ENCODE peak calls at places on chromosomes 7 and 10, in five cellular contexts. S is AG04449, N is fibroblast of the aortic adventitia, L is colonic mucosa, G is epithelial cell of esophagus. X is an unnamed sample.

GRCh38 chr10:69337312-69338132 is 59.2 kb downstream of the HK1 start:
- DNase-seq in S (no peak), N (peak), L (no peak), G (peak), X (no peak)

GRCh38 chr7:158782638-158783490 is 46.4 kb downstream of the ESYT2 start:
- DNase-seq in S (no peak), N (peak), L (no peak), G (peak), X (no peak)

GRCh38 chr7:99597762-99598501 is at the start of gene TMEM225B:
- DNase-seq in S (no peak), N (no peak), L (no peak), G (no peak), X (no peak)

GRCh38 chr10:125127110-125127509 is 33.3 kb downstream of the CTBP2 start:
- DNase-seq in S (no peak), N (no peak), L (no peak), G (peak), X (no peak)

GRCh38 chr10:95832216-95833037 is 75.3 kb upstream of the CC2D2B start:
- DNase-seq in S (no peak), N (no peak), L (no peak), G (no peak), X (peak)

GRCh38 chr7:25149844-25150243 is 24.8 kb upstream of the CYCS start:
- DNase-seq in S (no peak), N (no peak), L (no peak), G (no peak), X (no peak)

GRCh38 chr7:99571768-99572167 is 13.3 kb downstream of the ZNF655 start:
- DNase-seq in S (no peak), N (no peak), L (no peak), G (no peak), X (no peak)

GRCh38 chr10:60314306-60314940 is 75.3 kb downstream of the ANK3 start:
- DNase-seq in S (no peak), N (peak), L (peak), G (peak), X (no peak)

GRCh38 chr10:11832042-11832441 is 8.9 kb downstream of the PROSER2 start:
- DNase-seq in S (no peak), N (no peak), L (no peak), G (peak), X (no peak)

GRCh38 chr10:58932821-58933314 is 243.6 kb upstream of the PHYHIPL start:
- DNase-seq in S (no peak), N (peak), L (no peak), G (no peak), X (no peak)

GRCh38 chr10:451021-451471 is 238.4 kb downstream of the DIP2C start:
- DNase-seq in S (no peak), N (no peak), L (no peak), G (no peak), X (no peak)

GRCh38 chr10:93554760-93555432 is 11.6 kb upstream of the FFAR4 start:
- DNase-seq in S (no peak), N (peak), L (peak), G (peak), X (peak)

GRCh38 chr7:50047716-50048115 is 45.3 kb downstream of the ZPBP start:
- DNase-seq in S (no peak), N (no peak), L (no peak), G (no peak), X (no peak)

GRCh38 chr10:58742141-58742540 is 229.5 kb downstream of the BICC1 start:
- DNase-seq in S (no peak), N (peak), L (no peak), G (no peak), X (no peak)

GRCh38 chr7:69782917-69783684 is 184.8 kb downstream of the AUTS2 start:
- DNase-seq in S (no peak), N (peak), L (peak), G (no peak), X (no peak)

GRCh38 chr7:151696738-151697514 is 177.2 kb upstream of the RHEB start:
- DNase-seq in S (no peak), N (no peak), L (peak), G (peak), X (no peak)

GRCh38 chr10:80284522-80284921 is 4.9 kb downstream of the MAT1A start:
- DNase-seq in S (no peak), N (no peak), L (no peak), G (no peak), X (no peak)

GRCh38 chr10:62512732-62513475 is 138.7 kb downstream of the ZNF365 start:
- DNase-seq in S (no peak), N (no peak), L (no peak), G (peak), X (no peak)

GRCh38 chr10:123772645-123773508 is 106.7 kb downstream of the GPR26 start:
- DNase-seq in S (no peak), N (no peak), L (no peak), G (no peak), X (peak)

GRCh38 chr10:124665091-124665490 is 79.1 kb downstream of the FAM53B start:
- DNase-seq in S (no peak), N (no peak), L (no peak), G (no peak), X (no peak)

GRCh38 chr7:100723732-100724275 is 3.5 kb downstream of the EPO start:
- DNase-seq in S (no peak), N (no peak), L (no peak), G (no peak), X (no peak)

GRCh38 chr10:100697070-100697469 is 48.3 kb upstream of the PAX2 start:
- DNase-seq in S (peak), N (peak), L (no peak), G (peak), X (no peak)

GRCh38 chr10:48496831-48497792 is 107.8 kb downstream of the ARHGAP22 start:
- DNase-seq in S (peak), N (peak), L (peak), G (peak), X (no peak)

GRCh38 chr7:132575336-132575986 is 809 bp downstream of the PLXNA4 start:
- DNase-seq in S (peak), N (peak), L (peak), G (peak), X (no peak)

GRCh38 chr7:5692112-5692844 is 89.2 kb downstream of the RNF216 start:
- DNase-seq in S (peak), N (peak), L (peak), G (peak), X (no peak)

GRCh38 chr10:133061296-133062038 is 26.3 kb upstream of the ADGRA1 start:
- DNase-seq in S (no peak), N (no peak), L (no peak), G (no peak), X (no peak)

GRCh38 chr10:46530249-46531186 is 25.9 kb downstream of the GPRIN2 start:
- DNase-seq in S (peak), N (peak), L (no peak), G (no peak), X (no peak)

GRCh38 chr10:132611986-132612385 is 74.4 kb downstream of the INPP5A start:
- DNase-seq in S (no peak), N (no peak), L (no peak), G (no peak), X (no peak)

GRCh38 chr10:79242620-79243152 is 104.6 kb upstream of the PPIF start:
- DNase-seq in S (no peak), N (peak), L (no peak), G (peak), X (peak)

GRCh38 chr7:48563334-48563733 is 361.0 kb upstream of the CDC14C start:
- DNase-seq in S (no peak), N (no peak), L (no peak), G (peak), X (no peak)

GRCh38 chr7:2719007-2719406 is 31.0 kb downstream of the AMZ1 start:
- DNase-seq in S (no peak), N (no peak), L (peak), G (no peak), X (peak)

GRCh38 chr10:18968196-18968595 is 80.4 kb upstream of the MALRD1 start:
- DNase-seq in S (no peak), N (peak), L (no peak), G (no peak), X (no peak)

DNA sequence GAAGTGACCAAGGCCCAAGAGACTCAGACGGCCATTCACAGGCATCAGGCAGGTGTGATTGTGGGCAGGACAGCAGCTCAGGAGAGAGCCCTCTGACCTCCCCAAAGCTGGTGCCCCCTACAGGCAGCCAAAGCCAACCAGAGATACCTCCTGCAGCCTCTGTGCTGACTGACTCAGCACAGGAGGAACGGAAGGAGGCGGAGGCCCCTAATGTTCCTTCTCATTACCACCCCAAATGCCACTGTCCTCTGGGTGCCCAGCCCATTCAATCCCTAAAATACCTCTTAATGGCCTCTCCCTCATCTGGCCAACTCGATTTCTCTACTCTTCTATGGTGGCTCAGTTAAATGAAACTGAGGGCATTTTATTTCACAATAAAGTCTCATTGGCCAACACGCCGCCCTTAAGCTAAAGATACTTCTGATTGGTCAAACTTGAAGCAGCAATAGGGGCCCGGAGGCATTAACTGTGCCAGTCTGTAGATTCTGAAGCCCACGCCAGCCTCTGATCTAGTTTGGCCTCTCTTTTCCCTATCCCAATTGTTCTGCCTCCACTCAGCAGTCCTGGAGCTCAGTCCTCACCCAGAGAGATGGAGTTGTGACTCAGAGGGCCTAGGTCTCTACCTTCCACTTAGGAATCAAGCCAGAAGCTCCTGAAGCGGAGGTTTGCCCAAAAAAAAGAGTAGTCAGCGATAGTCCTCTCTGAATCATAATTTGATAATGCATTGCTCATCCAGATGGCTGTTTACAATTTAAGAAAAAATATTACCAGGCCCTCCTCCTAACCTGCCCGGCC is 1.2 kb downstream of the CYREN start:
- DNase-seq in S (no peak), N (peak), L (peak), G (peak), X (no peak)
- TF ChIP-seq CTCF in S (peak), N (peak), L (peak), G (peak), X (peak)

DNA sequence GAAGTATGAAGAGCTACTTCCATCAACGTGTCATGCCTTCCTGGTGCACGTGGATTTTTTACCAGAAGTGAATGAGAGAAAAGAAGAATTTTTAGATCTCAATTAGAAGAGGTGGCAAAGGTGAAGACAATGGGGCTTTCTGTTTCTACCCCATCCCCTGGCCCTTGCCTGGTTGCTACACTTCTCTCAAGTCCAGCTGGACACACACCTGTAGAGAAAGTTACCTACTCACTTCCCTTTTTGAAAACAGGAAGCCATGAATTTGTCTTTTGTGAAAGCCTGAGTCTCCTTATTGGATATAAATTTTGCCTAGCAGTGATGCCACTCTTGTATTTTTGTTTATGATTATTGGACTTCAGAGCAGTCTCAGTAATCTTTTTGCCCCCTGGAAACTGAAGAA is 142.9 kb upstream of the AKR1E2 start:
- DNase-seq in S (no peak), N (no peak), L (no peak), G (no peak), X (no peak)
- TF ChIP-seq CTCF in S (no peak), N (no peak), L (no peak), G (no peak), X (no peak)

DNA sequence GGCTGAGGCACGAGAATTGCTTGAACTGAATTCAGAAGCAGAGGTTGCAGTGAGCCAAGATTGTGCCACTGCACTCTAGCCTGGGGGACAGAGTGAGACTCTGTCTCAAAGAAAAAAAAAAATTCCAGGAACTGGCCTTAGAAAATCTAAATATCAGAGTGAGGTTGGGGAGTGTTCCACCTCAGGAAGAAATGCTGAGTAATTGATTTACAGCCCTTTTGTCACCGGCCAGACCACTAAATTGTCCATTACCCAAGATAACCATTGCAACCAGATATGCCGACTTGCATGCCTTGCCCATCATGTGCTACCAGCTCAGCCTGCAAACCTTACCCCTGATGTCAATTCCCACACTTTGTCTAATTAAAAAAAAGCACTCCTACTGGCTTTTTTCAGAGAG is 42.4 kb downstream of the CRCP start:
- DNase-seq in S (no peak), N (no peak), L (no peak), G (no peak), X (no peak)
- TF ChIP-seq CTCF in S (no peak), N (no peak), L (no peak), G (no peak), X (no peak)

GRCh38 chr7:115276791-115277190 is 354.9 kb downstream of the MDFIC start:
- DNase-seq in S (no peak), N (no peak), L (no peak), G (no peak), X (no peak)
- TF ChIP-seq CTCF in S (no peak), N (no peak), L (no peak), G (no peak), X (no peak)

DNA sequence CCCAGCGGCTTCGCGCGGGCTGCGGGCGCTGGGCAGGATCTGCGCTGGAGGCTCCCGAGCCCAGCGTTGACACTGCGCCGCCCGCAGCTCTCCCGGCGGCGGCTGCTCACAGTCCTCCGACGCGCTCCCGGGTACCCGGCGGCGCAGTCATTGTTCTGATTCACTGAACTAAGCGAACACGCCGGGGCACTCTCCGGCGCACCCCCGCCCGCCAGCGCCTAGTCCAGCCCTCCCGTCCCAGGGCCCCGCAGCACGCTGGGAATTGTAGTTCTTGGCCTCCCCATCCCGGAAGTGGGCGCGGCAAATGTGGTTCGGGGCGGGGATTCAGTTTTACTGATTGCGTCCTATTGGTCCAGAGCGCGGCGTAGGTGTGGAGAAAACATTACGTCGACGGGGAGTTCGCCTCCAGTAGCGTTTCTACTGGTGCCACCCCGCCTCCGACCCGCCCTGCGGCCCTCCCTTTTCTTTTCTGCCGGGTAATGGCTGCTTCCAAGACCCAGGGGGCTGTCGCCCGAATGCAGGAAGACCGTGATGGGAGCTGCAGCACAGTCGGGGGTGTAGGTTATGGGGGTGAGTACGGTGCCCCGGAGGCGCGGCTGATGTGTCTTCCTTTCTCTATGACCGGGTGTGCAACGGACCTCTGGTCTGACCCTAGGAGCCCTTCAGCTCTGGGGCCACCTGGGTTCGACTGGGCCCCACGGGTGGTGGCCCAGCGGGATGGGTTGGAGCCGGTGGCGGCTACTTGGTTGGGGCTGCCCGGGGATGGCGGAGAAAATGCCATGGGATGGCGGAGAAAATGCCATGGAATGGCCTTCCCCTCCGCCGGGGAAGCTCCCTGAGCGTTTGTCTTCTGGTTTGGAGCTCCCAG is at the start of the genes DOCK4 and ZNF277:
- DNase-seq in S (peak), N (peak), L (peak), G (peak), X (peak)
- TF ChIP-seq CTCF in S (no peak), N (peak), L (no peak), G (no peak), X (no peak)

GRCh38 chr7:130814753-130815152 is 80.7 kb upstream of the KLF14 start:
- DNase-seq in S (no peak), N (peak), L (no peak), G (peak), X (no peak)
- TF ChIP-seq CTCF in S (peak), N (peak), L (no peak), G (peak), X (no peak)

DNA sequence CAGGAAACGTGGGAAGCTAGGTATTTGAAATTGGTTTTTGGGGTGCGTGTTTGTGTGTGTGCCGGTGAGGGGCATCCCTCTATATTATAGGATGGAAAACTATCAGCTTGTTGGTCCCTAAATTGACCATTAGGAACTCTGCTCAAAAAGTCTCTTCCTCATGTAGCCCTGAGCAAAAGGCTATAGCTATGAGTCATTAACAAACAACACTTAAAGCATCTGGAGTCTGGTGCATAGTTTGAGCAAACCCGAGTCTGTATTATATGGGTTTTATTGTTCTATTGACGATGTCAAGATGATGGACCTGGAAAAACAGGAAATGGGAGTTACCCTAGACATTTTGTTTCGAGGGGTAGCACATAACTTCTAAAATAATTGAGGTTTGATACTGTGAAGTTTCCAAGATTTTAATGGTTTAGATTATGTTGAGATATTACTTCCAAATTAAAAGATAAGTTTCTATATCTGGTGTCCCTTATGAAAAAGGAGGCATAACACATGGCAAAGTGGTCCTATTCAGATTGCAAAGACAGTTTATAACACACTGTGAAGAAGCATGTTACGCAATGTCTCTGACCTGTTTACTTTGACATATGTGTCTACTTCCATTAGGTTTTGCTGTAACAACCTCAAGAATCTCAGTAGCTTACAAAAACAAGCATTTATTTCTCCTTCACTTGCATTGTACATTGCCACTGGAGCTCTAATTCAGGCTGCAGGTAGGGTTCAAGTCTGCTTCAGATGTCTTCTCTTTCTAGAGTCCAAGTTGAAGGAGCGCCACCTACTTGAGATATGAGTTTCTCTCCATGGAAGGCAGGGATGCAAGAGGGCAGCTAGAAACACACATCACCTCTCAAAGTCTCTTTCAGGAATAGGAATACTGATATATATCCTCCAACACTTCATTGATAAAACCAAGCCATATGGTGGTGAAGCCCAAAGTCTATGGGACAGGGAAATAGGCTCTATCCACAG is 357.7 kb downstream of the PHF14 start:
- DNase-seq in S (no peak), N (no peak), L (no peak), G (peak), X (no peak)
- TF ChIP-seq CTCF in S (no peak), N (no peak), L (no peak), G (no peak), X (no peak)

GRCh38 chr10:119115921-119116320 is 12.0 kb downstream of the DENND10 start:
- DNase-seq in S (no peak), N (no peak), L (no peak), G (no peak), X (no peak)

GRCh38 chr10:119111968-119112515 is 8.1 kb downstream of the DENND10 start:
- DNase-seq in S (peak), N (peak), L (no peak), G (no peak), X (no peak)

GRCh38 chr10:119116326-119116951 is 12.5 kb downstream of the DENND10 start:
- DNase-seq in S (no peak), N (no peak), L (no peak), G (no peak), X (no peak)

GRCh38 chr10:119118231-119118630 is 14.3 kb downstream of the DENND10 start:
- DNase-seq in S (no peak), N (no peak), L (no peak), G (no peak), X (no peak)

GRCh38 chr10:119113805-119114732 is 10.2 kb downstream of the DENND10 start:
- DNase-seq in S (peak), N (peak), L (no peak), G (peak), X (no peak)
- TF ChIP-seq CTCF in S (no peak), N (no peak), L (no peak), G (no peak), X (no peak)

GRCh38 chr7:130216750-130217149 is 9.1 kb downstream of the SSMEM1 start:
- DNase-seq in S (no peak), N (no peak), L (no peak), G (no peak), X (no peak)
- TF ChIP-seq CTCF in S (no peak), N (no peak), L (no peak), G (no peak), X (no peak)